ENCODE peak calls at places on chromosomes 1 and 21, in nine cellular contexts. J is caudate nucleus; B is activated CD8-positive, alpha-beta memory T cell treated with anti-CD3 and anti-CD28 coated beads, Interleukin-2, amount 50 U/mL, for 4 hours; Z is left colon; U is stimulated activated naive CD8-positive, alpha-beta T cell treated with anti-CD3 and anti-CD28 coated beads, Interleukin-15, Interleukin-2, amounts not matched to agents 100 U/mL and 50 U/mL, for 24 hours; M is right cardiac atrium; F is Panc1; R is G401; L is CD4-positive, alpha-beta T cell. D is an unnamed sample.
A peak's percentile ranks its signal among the peaks of the same experiment; 100 is the strongest.

GRCh38 chr1:207925210-207925609 is 14.3 kb upstream of the CD34 start:
- DNase-seq in J (no peak), B (no peak), Z (no peak), U (no peak), M (peak; percentile 89), F (no peak), R (no peak), L (no peak), D (no peak)

GRCh38 chr1:65011983-65012382 is 45.6 kb upstream of the JAK1 start:
- DNase-seq in J (no peak), B (no peak), Z (no peak), U (no peak), M (no peak), F (no peak), R (no peak), L (no peak), D (no peak)

GRCh38 chr1:91781371-91781825 is 104.6 kb downstream of the TGFBR3 start:
- DNase-seq in J (no peak), B (no peak), Z (no peak), U (no peak), M (no peak), F (no peak), R (no peak), L (no peak), D (no peak)

GRCh38 chr1:226736001-226736907 is 2.8 kb downstream of the ITPKB start:
- DNase-seq in J (no peak), B (no peak), Z (no peak), U (no peak), M (peak; percentile 74), F (no peak), R (peak; percentile 43), L (no peak), D (peak; percentile 59)

GRCh38 chr1:147287133-147287865 is 44.8 kb downstream of the CHD1L start:
- DNase-seq in J (no peak), B (no peak), Z (no peak), U (no peak), M (no peak), F (no peak), R (no peak), L (no peak), D (no peak)

GRCh38 chr1:36805979-36806640 is 228.2 kb downstream of the GRIK3 start:
- DNase-seq in J (no peak), B (no peak), Z (no peak), U (no peak), M (no peak), F (no peak), R (no peak), L (no peak), D (no peak)

GRCh38 chr21:34807146-34807880 is 138.5 kb downstream of the CLIC6 start:
- DNase-seq in J (no peak), B (peak; percentile 64), Z (no peak), U (peak; percentile 74), M (no peak), F (peak; percentile 80), R (no peak), L (peak; percentile 39), D (no peak)

GRCh38 chr1:225596736-225597135 is 56.2 kb downstream of the ENAH start:
- DNase-seq in J (no peak), B (no peak), Z (no peak), U (no peak), M (no peak), F (no peak), R (no peak), L (no peak), D (no peak)

GRCh38 chr1:167936930-167937708 is at the start of gene MPC2:
- DNase-seq in J (peak; percentile 40), B (peak; percentile 74), Z (peak; percentile 83), U (peak; percentile 76), M (peak; percentile 90), F (peak; percentile 24), R (peak; percentile 60), L (peak; percentile 51), D (peak; percentile 38)

GRCh38 chr21:15993951-15994350 is 264.2 kb downstream of the USP25 start:
- DNase-seq in J (no peak), B (no peak), Z (no peak), U (no peak), M (no peak), F (no peak), R (no peak), L (no peak), D (no peak)

GRCh38 chr1:19007491-19008441 is 51.3 kb upstream of the IFFO2 start:
- DNase-seq in J (no peak), B (no peak), Z (peak; percentile 34), U (no peak), M (no peak), F (no peak), R (no peak), L (no peak), D (no peak)

GRCh38 chr1:5415621-5416020 is 576.6 kb downstream of the NPHP4 start:
- DNase-seq in J (no peak), B (no peak), Z (no peak), U (no peak), M (no peak), F (no peak), R (no peak), L (no peak), D (no peak)

GRCh38 chr21:14900058-14900457 is 164.7 kb downstream of the NRIP1 start:
- DNase-seq in J (no peak), B (no peak), Z (no peak), U (no peak), M (no peak), F (no peak), R (no peak), L (no peak), D (no peak)

GRCh38 chr1:115647000-115647399 is 5.2 kb downstream of the VANGL1 start:
- DNase-seq in J (no peak), B (no peak), Z (no peak), U (no peak), M (no peak), F (no peak), R (no peak), L (no peak), D (no peak)

GRCh38 chr1:147389532-147390184 is 147.2 kb downstream of the CHD1L start:
- DNase-seq in J (no peak), B (no peak), Z (no peak), U (no peak), M (peak; percentile 33), F (peak; percentile 20), R (peak; percentile 17), L (no peak), D (no peak)

GRCh38 chr1:9006956-9007615 is 19.1 kb downstream of the SLC2A7 start:
- DNase-seq in J (no peak), B (no peak), Z (no peak), U (no peak), M (no peak), F (no peak), R (no peak), L (no peak), D (no peak)

GRCh38 chr1:152728986-152729385 is 21.0 kb downstream of the LCE4A start:
- DNase-seq in J (no peak), B (no peak), Z (no peak), U (no peak), M (no peak), F (no peak), R (no peak), L (no peak), D (no peak)

GRCh38 chr1:180185281-180185680 is 30.6 kb downstream of the QSOX1 start:
- DNase-seq in J (no peak), B (peak; percentile 1), Z (no peak), U (no peak), M (no peak), F (no peak), R (no peak), L (no peak), D (no peak)

GRCh38 chr1:24928631-24929090 is 1.4 kb downstream of the RUNX3 start:
- DNase-seq in J (no peak), B (peak; percentile 65), Z (peak; percentile 48), U (peak; percentile 63), M (no peak), F (no peak), R (no peak), L (peak; percentile 47), D (no peak)

GRCh38 chr1:189681252-189681919 is 796.3 kb downstream of the BRINP3 start:
- DNase-seq in J (no peak), B (no peak), Z (no peak), U (no peak), M (no peak), F (no peak), R (no peak), L (no peak), D (no peak)

GRCh38 chr21:31184462-31184861 is 146.2 kb upstream of the KRTAP19-8 start:
- DNase-seq in J (no peak), B (peak; percentile 64), Z (no peak), U (peak; percentile 72), M (no peak), F (no peak), R (no peak), L (peak; percentile 61), D (no peak)

GRCh38 chr1:7528386-7529031 is 242.6 kb upstream of the VAMP3 start:
- DNase-seq in J (no peak), B (no peak), Z (no peak), U (no peak), M (no peak), F (no peak), R (no peak), L (no peak), D (no peak)

GRCh38 chr1:31418626-31419025 is 5.6 kb downstream of the SERINC2 start:
- DNase-seq in J (no peak), B (no peak), Z (no peak), U (no peak), M (no peak), F (no peak), R (no peak), L (no peak), D (no peak)